ENCODE peak calls at places on chromosomes 4 and X, in nine cellular contexts. X is GM13976, H is IMR-90, U is PC-9, F is OCI-LY7, I is right lobe of liver, Q is RWPE1, B is Peyer's patch, O is AG10803. L is an unnamed sample.

GRCh38 chrX:48694776-48695523 is 1.6 kb upstream of the SUV39H1 start:
- DNase-seq in X (no peak), H (no peak), U (no peak), F (no peak), I (no peak), Q (no peak), B (no peak), O (no peak), L (no peak)

GRCh38 chr4:88880501-88881226 is 176.3 kb downstream of the FAM13A start:
- DNase-seq in X (no peak), H (no peak), U (no peak), F (no peak), I (no peak), Q (no peak), B (no peak), O (no peak), L (no peak)

GRCh38 chr4:67465032-67465762 is 80.1 kb downstream of the CENPC start:
- DNase-seq in X (no peak), H (peak), U (no peak), F (no peak), I (no peak), Q (no peak), B (no peak), O (peak), L (no peak)

GRCh38 chrX:153537526-153538295 is 20.3 kb downstream of the ATP2B3 start:
- DNase-seq in X (no peak), H (no peak), U (no peak), F (no peak), I (no peak), Q (no peak), B (no peak), O (no peak), L (no peak)

GRCh38 chrX:68936186-68936585 is 107.4 kb downstream of the EFNB1 start:
- DNase-seq in X (no peak), H (no peak), U (no peak), F (no peak), I (no peak), Q (no peak), B (no peak), O (no peak), L (no peak)

GRCh38 chrX:18956322-18957032 is 27.4 kb downstream of the PHKA2 start:
- DNase-seq in X (no peak), H (no peak), U (no peak), F (no peak), I (no peak), Q (no peak), B (no peak), O (no peak), L (no peak)

GRCh38 chr4:39718366-39719323 is 20.7 kb downstream of the UBE2K start:
- DNase-seq in X (no peak), H (no peak), U (no peak), F (no peak), I (peak), Q (no peak), B (no peak), O (no peak), L (peak)

GRCh38 chr4:2686379-2687265 is 69.5 kb downstream of the TNIP2 start:
- DNase-seq in X (no peak), H (no peak), U (no peak), F (no peak), I (no peak), Q (no peak), B (no peak), O (no peak), L (no peak)

GRCh38 chrX:68697465-68698125 is 50.1 kb downstream of the STARD8 start:
- DNase-seq in X (no peak), H (no peak), U (no peak), F (no peak), I (no peak), Q (no peak), B (no peak), O (no peak), L (no peak)

GRCh38 chr4:128660361-128660964 is 149.0 kb upstream of the JADE1 start:
- DNase-seq in X (no peak), H (peak), U (no peak), F (no peak), I (no peak), Q (no peak), B (no peak), O (peak), L (no peak)

GRCh38 chr4:85489273-85489672 is 14.3 kb downstream of the ARHGAP24 start:
- DNase-seq in X (no peak), H (peak), U (no peak), F (no peak), I (no peak), Q (peak), B (no peak), O (peak), L (no peak)

GRCh38 chr4:187124311-187124710 is 400.7 kb upstream of the FAT1 start:
- DNase-seq in X (no peak), H (no peak), U (no peak), F (no peak), I (no peak), Q (no peak), B (no peak), O (no peak), L (no peak)

GRCh38 chr4:27836505-27836904 is 975.9 kb downstream of the STIM2 start:
- DNase-seq in X (no peak), H (peak), U (no peak), F (no peak), I (no peak), Q (no peak), B (no peak), O (no peak), L (no peak)

GRCh38 chr4:81632581-81633247 is 161.0 kb upstream of the RASGEF1B start:
- DNase-seq in X (no peak), H (no peak), U (peak), F (no peak), I (no peak), Q (peak), B (no peak), O (peak), L (no peak)

GRCh38 chrX:133923113-133923512 is 62.3 kb downstream of the GPC3 start:
- DNase-seq in X (no peak), H (no peak), U (no peak), F (no peak), I (no peak), Q (no peak), B (no peak), O (no peak), L (peak)

GRCh38 chr4:1403591-1404572 is 2.4 kb downstream of the NKX1-1 start:
- DNase-seq in X (no peak), H (no peak), U (no peak), F (no peak), I (peak), Q (no peak), B (peak), O (no peak), L (no peak)

GRCh38 chr4:106362426-106362825 is 6.2 kb downstream of the GIMD1 start:
- DNase-seq in X (no peak), H (no peak), U (no peak), F (no peak), I (no peak), Q (no peak), B (no peak), O (peak), L (no peak)

GRCh38 chrX:2559124-2559523 is 58.3 kb upstream of the DHRSX start:
- DNase-seq in X (no peak), H (no peak), U (no peak), F (no peak), I (no peak), Q (no peak), B (no peak), O (peak), L (no peak)

GRCh38 chr4:14879643-14880042 is 122.6 kb upstream of the CPEB2 start:
- DNase-seq in X (no peak), H (no peak), U (peak), F (no peak), I (no peak), Q (peak), B (no peak), O (no peak), L (no peak)

GRCh38 chrX:111047575-111047974 is 48.4 kb upstream of the PAK3 start:
- DNase-seq in X (no peak), H (no peak), U (no peak), F (no peak), I (no peak), Q (no peak), B (no peak), O (no peak), L (no peak)

GRCh38 chrX:47644557-47645091 is 5.7 kb downstream of the ELK1 start:
- DNase-seq in X (no peak), H (peak), U (no peak), F (no peak), I (no peak), Q (no peak), B (no peak), O (peak), L (no peak)

GRCh38 chr4:188986271-188986689 is 847.0 kb downstream of the TRIML1 start:
- DNase-seq in X (no peak), H (peak), U (no peak), F (no peak), I (no peak), Q (peak), B (no peak), O (peak), L (no peak)

GRCh38 chr4:165692082-165692481 is 181.0 kb upstream of the TLL1 start:
- DNase-seq in X (no peak), H (no peak), U (no peak), F (no peak), I (no peak), Q (no peak), B (no peak), O (no peak), L (no peak)

GRCh38 chr4:2484169-2484568 is 15.3 kb downstream of the RNF4 start:
- DNase-seq in X (no peak), H (no peak), U (no peak), F (peak), I (no peak), Q (no peak), B (no peak), O (no peak), L (no peak)

GRCh38 chrX:38435130-38435529 is 82.7 kb downstream of the OTC start:
- DNase-seq in X (no peak), H (no peak), U (no peak), F (no peak), I (no peak), Q (no peak), B (no peak), O (no peak), L (no peak)

GRCh38 chr4:181846934-181847333 is 396.3 kb upstream of the TENM3 start:
- DNase-seq in X (no peak), H (no peak), U (no peak), F (no peak), I (no peak), Q (no peak), B (no peak), O (no peak), L (no peak)

GRCh38 chr4:88673886-88674285 is 23.7 kb downstream of the NAP1L5 start:
- DNase-seq in X (no peak), H (no peak), U (no peak), F (no peak), I (no peak), Q (no peak), B (no peak), O (no peak), L (no peak)

GRCh38 chr4:165199722-165200121 is 7.6 kb upstream of the KLHL2 start:
- DNase-seq in X (no peak), H (no peak), U (peak), F (no peak), I (no peak), Q (peak), B (no peak), O (peak), L (no peak)

GRCh38 chrX:106932492-106932923 is 12.3 kb downstream of the CLDN2 start:
- DNase-seq in X (no peak), H (peak), U (peak), F (no peak), I (no peak), Q (no peak), B (peak), O (peak), L (no peak)

GRCh38 chrX:109873983-109874382 is 128.9 kb upstream of the TMEM164 start:
- DNase-seq in X (no peak), H (no peak), U (no peak), F (no peak), I (no peak), Q (peak), B (no peak), O (no peak), L (no peak)

GRCh38 chr4:170128219-170128804 is 38.6 kb upstream of the AADAT start:
- DNase-seq in X (no peak), H (no peak), U (no peak), F (no peak), I (no peak), Q (no peak), B (no peak), O (no peak), L (no peak)

GRCh38 chrX:31036895-31037294 is 34.9 kb downstream of the FTHL17 start:
- DNase-seq in X (peak), H (peak), U (peak), F (peak), I (peak), Q (peak), B (peak), O (peak), L (peak)

GRCh38 chr4:8760561-8760960 is 111.1 kb downstream of the HMX1 start:
- DNase-seq in X (no peak), H (no peak), U (no peak), F (no peak), I (peak), Q (no peak), B (peak), O (no peak), L (no peak)

GRCh38 chrX:148552775-148553174 is 52.4 kb downstream of the AFF2 start:
- DNase-seq in X (no peak), H (no peak), U (no peak), F (peak), I (no peak), Q (no peak), B (no peak), O (no peak), L (peak)

GRCh38 chr4:125520258-125520990 is 205.7 kb downstream of the FAT4 start:
- DNase-seq in X (no peak), H (peak), U (no peak), F (no peak), I (no peak), Q (no peak), B (no peak), O (peak), L (no peak)

GRCh38 chr4:51942108-51942832 is 77.9 kb downstream of the LRRC66 start:
- DNase-seq in X (no peak), H (no peak), U (peak), F (no peak), I (no peak), Q (no peak), B (no peak), O (peak), L (no peak)

GRCh38 chr4:53886090-53886489 is 178.3 kb downstream of the CHIC2 start:
- DNase-seq in X (no peak), H (no peak), U (no peak), F (no peak), I (no peak), Q (no peak), B (no peak), O (no peak), L (no peak)

DNA sequence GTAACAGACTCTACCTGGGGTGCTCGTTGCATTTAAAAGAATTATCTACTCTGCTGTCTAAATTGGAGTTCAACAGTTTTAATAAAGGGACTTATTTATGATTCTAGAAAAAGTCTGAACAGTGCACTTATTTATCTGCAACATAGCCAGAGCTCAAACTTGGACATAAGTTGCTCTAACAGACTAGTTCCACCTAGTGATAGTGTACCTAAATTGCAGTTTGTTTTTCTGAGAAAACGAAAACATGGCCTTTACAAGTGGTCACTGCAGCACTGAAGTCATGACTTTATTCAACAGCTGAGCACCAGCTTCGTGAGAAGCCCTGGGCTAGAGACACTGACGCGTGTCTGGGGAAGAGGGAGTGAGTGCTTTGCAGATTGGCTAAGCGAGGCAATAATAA is 77.3 kb upstream of the IGSF1 start:
- DNase-seq in X (no peak), H (no peak), U (no peak), F (no peak), I (no peak), Q (no peak), B (no peak), O (no peak), L (peak)
- TF ChIP-seq CTCF in X (no peak), H (no peak), U (peak), F (no peak), I (peak), Q (no peak), B (no peak), O (no peak), L (no peak)

DNA sequence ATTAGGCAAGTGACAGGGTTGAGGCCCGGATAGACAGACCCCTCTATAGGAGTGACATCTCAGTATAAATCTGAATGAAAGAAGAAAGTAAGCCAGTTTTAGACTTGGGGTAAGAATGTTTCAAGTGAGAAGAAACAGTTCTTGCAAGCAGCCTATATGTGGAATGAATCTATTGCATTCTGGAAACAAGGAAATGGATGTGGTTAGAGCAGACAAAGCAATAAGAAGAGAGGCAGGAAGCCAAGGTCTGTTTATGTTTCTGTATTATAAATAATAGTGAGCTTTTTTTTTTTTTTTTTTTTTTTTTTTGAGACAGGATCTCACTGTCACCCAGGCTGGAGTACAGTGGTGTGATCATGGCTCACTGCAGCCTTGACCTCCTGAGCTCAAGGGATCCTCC is 255.8 kb downstream of the UNC5C start:
- DNase-seq in X (no peak), H (no peak), U (no peak), F (no peak), I (no peak), Q (no peak), B (no peak), O (no peak), L (no peak)
- TF ChIP-seq CTCF in X (no peak), H (no peak), U (no peak), F (no peak), I (no peak), Q (no peak), B (no peak), O (no peak), L (no peak)

DNA sequence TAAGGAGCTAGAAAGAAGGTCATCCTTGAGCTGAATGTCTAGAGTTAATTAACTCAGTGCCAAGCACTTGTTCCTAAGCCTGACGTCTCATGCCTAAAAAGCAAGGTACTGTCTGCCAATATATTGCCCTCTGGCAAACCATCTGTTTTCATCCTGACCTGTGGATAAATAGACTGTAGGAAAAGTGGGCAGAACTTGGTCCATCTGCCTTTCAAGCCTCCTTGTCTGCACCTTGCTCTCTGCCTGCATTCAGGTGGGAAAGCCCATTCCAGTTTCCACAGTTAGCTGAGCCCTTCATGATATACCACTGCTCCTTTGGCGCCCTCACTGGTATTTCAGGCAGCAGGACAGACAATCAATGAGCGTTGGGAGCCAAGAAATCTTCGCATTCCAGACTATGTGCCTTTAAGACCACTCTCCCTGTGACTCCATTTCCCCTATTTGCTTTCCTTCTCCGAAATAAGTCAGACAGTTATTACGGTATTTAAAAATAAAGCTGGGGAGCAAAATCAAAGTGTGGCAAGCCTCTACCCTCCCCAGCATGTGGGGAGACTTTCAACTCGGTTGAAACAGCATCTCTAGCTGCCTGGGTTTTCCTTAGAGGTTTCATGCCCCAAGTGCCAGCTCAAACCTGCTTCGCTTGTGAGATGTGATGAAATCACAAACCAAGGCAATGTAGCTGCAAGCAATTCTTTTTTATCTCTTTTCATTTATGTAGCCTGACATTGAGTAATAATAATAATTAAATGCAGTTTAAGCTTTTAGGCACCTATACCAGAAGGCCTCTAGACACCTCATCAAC is 2.5 kb upstream of the CCDC149 start:
- DNase-seq in X (no peak), H (no peak), U (no peak), F (no peak), I (no peak), Q (no peak), B (no peak), O (no peak), L (no peak)
- TF ChIP-seq CTCF in X (no peak), H (no peak), U (no peak), F (no peak), I (peak), Q (no peak), B (no peak), O (peak), L (no peak)

GRCh38 chr4:94256144-94256783 is 48.6 kb downstream of the SMARCAD1 start:
- DNase-seq in X (no peak), H (no peak), U (no peak), F (no peak), I (no peak), Q (no peak), B (no peak), O (no peak), L (no peak)

GRCh38 chr4:94262163-94263016 is 54.7 kb downstream of the SMARCAD1 start:
- DNase-seq in X (no peak), H (no peak), U (no peak), F (no peak), I (no peak), Q (peak), B (no peak), O (no peak), L (no peak)

GRCh38 chr4:94253036-94253435 is 45.4 kb downstream of the SMARCAD1 start:
- DNase-seq in X (no peak), H (peak), U (no peak), F (no peak), I (no peak), Q (no peak), B (no peak), O (no peak), L (no peak)

GRCh38 chr4:94251094-94251493 is 43.4 kb downstream of the SMARCAD1 start:
- DNase-seq in X (no peak), H (no peak), U (no peak), F (no peak), I (no peak), Q (no peak), B (no peak), O (no peak), L (no peak)

DNA sequence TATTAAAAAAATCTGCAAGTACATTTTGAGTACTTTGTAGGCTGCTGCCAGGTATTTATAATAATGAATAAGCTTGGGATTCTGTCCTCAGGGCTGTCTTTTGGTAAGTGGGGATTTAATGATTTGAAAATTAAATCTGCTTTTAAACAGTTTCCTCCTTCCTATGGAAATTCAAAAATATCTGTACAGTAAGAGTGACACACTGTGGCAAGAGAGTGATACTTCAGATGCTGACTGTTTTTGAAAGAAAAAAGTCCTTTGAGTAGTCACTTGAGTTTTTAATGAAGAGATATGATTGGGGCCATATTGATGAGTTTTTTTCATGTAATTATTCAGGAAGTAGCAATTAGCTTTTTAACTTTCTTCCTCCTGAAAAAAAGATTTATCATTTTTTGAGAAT is 49.2 kb downstream of the SMARCAD1 start:
- DNase-seq in X (no peak), H (peak), U (no peak), F (peak), I (no peak), Q (no peak), B (no peak), O (no peak), L (no peak)
- TF ChIP-seq CTCF in X (peak), H (peak), U (peak), F (peak), I (peak), Q (peak), B (peak), O (peak), L (peak)

GRCh38 chrX:24145340-24146186 is 4.0 kb upstream of the ZFX start:
- DNase-seq in X (no peak), H (peak), U (peak), F (no peak), I (no peak), Q (no peak), B (no peak), O (peak), L (no peak)
- TF ChIP-seq CTCF in X (no peak), H (no peak), U (no peak), F (peak), I (no peak), Q (no peak), B (no peak), O (peak), L (no peak)

L was measured in GM12865.